ENCODE peak calls at places on chromosomes 11 and 22, in four cellular contexts. U is RWPE1; T is upper lobe of right lung; S is CD8-positive, alpha-beta memory T cell. E is an unnamed sample.

GRCh38 chr11:110153474-110153873 is 60.3 kb downstream of the ZC3H12C start:
- DNase-seq in U (no peak), T (no peak), S (no peak), E (no peak)

GRCh38 chr22:32987081-32987631 is 71.0 kb downstream of the SYN3 start:
- DNase-seq in U (peak), T (no peak), S (no peak), E (no peak)

GRCh38 chr11:69828971-69829344 is 9.7 kb upstream of the FGF3 start:
- DNase-seq in U (no peak), T (peak), S (no peak), E (no peak)

GRCh38 chr22:28899199-28899853 is 16.0 kb downstream of the ZNRF3 start:
- DNase-seq in U (peak), T (no peak), S (peak), E (peak)

GRCh38 chr11:45722144-45722543 is 56.7 kb upstream of the CHST1 start:
- DNase-seq in U (no peak), T (no peak), S (no peak), E (no peak)

GRCh38 chr11:112728288-112728687 is 232.9 kb upstream of the NCAM1 start:
- DNase-seq in U (no peak), T (no peak), S (no peak), E (no peak)

GRCh38 chr11:17276236-17277023 is at the start of gene NUCB2:
- DNase-seq in U (peak), T (peak), S (peak), E (peak)

GRCh38 chr11:116707250-116707649 is 65.5 kb downstream of the BUD13 start:
- DNase-seq in U (no peak), T (no peak), S (no peak), E (no peak)

GRCh38 chr11:15519124-15519791 is 404.5 kb downstream of the INSC start:
- DNase-seq in U (no peak), T (no peak), S (no peak), E (no peak)

GRCh38 chr11:61838501-61838900 is 10.4 kb downstream of the FADS2 start:
- DNase-seq in U (no peak), T (no peak), S (no peak), E (no peak)

GRCh38 chr11:78576549-78577097 is 2.0 kb upstream of the NARS2 start:
- DNase-seq in U (no peak), T (no peak), S (no peak), E (no peak)

GRCh38 chr11:89667001-89667400 is 43.1 kb upstream of the TRIM77 start:
- DNase-seq in U (peak), T (no peak), S (no peak), E (no peak)

GRCh38 chr11:130214861-130215530 is 55.4 kb downstream of the ST14 start:
- DNase-seq in U (no peak), T (no peak), S (no peak), E (no peak)

GRCh38 chr11:17259931-17260499 is 16.5 kb upstream of the NUCB2 start:
- DNase-seq in U (no peak), T (no peak), S (no peak), E (no peak)

GRCh38 chr11:69635210-69635609 is 5.7 kb upstream of the CCND1 start:
- DNase-seq in U (no peak), T (no peak), S (no peak), E (no peak)

GRCh38 chr22:46084943-46085830 is 65.1 kb upstream of the PPARA start:
- DNase-seq in U (no peak), T (peak), S (no peak), E (no peak)

GRCh38 chr22:37930952-37931440 is 22.4 kb downstream of the C22orf23 start:
- DNase-seq in U (no peak), T (no peak), S (no peak), E (no peak)

GRCh38 chr11:2964782-2965181 is 27.3 kb downstream of the NAP1L4 start:
- DNase-seq in U (no peak), T (no peak), S (no peak), E (no peak)

GRCh38 chr22:42966389-42966998 is 48.5 kb downstream of the PACSIN2 start:
- DNase-seq in U (no peak), T (no peak), S (no peak), E (no peak)
- H3K27ac ChIP-seq in U (no peak), T (no peak), S (no peak), E (no peak)

DNA sequence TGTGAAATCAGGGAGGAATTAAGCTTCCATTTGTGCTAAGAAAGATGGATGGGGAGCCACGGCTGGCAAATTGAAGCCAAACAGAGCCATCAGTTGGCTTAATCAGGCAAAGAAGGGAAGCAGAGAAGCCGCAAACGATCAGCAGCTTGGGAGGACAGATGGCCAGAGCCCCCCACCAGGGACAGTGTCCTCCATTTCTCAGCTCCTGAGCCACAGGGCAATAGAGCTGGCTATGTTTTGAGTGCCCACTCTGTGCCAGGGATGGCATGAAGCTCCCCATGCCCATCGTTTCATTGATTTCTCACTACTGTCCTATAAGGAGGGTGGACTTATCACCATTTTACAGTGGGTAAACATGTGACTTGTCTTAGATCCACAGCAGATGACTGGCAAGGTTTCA is 126.3 kb upstream of the ASPHD2 start:
- DNase-seq in U (no peak), T (no peak), S (no peak), E (no peak)
- H3K27ac ChIP-seq in U (no peak), T (no peak), S (no peak), E (no peak)

DNA sequence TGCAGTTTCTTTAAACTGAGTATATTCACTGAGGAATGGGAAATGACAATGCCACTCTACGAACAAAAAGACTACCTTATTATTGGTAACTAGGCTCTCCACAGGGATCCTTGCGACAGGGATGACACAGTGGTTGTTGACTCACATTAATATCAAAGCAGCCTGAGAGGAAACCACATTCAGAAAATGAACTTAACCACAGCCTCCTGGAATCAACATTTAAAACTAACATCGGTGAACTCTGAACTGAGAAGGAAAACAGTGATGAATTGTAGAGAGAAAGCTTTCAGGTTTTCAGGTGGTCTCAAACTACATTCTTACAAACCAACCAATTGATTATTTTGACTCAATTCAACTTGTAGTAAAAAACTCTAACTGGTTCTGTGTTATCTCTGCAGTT is 90.3 kb upstream of the MTMR2 start:
- DNase-seq in U (peak), T (no peak), S (no peak), E (no peak)
- H3K27ac ChIP-seq in U (no peak), T (no peak), S (no peak), E (peak)

DNA sequence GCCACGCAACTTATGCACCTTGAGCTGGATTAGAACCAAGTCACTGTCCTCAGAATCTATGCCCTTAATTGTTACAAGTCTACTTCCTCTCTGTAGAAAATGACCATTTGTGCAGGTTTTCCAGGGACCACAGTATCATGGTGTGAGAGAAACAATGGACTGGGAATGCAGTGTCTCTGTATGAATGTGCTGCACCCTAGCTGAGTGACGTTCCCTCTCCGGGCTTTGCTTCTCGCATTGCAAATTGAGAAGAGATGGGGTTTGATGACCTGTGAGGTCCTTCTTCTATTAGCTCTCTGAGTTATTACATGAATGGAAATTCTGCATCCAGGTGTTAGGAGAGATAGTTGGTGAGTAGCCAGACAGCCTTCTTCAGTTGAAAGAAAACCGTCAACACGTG is 1052.3 kb downstream of the NTM start:
- DNase-seq in U (no peak), T (no peak), S (no peak), E (no peak)
- H3K27ac ChIP-seq in U (no peak), T (no peak), S (no peak), E (no peak)

GRCh38 chr11:7595951-7596350 is 77.3 kb downstream of the CYB5R2 start:
- DNase-seq in U (no peak), T (no peak), S (no peak), E (no peak)
- H3K27ac ChIP-seq in U (no peak), T (no peak), S (no peak), E (no peak)

GRCh38 chr11:64238076-64238475 is 2.8 kb upstream of the FKBP2 start:
- DNase-seq in U (no peak), T (peak), S (no peak), E (no peak)
- H3K27ac ChIP-seq in U (peak), T (peak), S (no peak), E (no peak)

GRCh38 chr22:40709752-40710413 is 30.6 kb downstream of the MCHR1 start:
- DNase-seq in U (no peak), T (no peak), S (no peak), E (no peak)
- H3K27ac ChIP-seq in U (no peak), T (peak), S (no peak), E (no peak)

E was measured in CD4-positive, alpha-beta T cell.